ENCODE peak calls at places on chromosomes 3 and 15, in eight cellular contexts. W is dorsolateral prefrontal cortex, D is HepG2, O is heart right ventricle, V is cardiac muscle cell, Y is brain microvascular endothelial cell, N is MCF 10A, Q is sigmoid colon. Z is an unnamed sample.
A peak's percentile ranks its signal among the peaks of the same experiment; 100 is the strongest.

GRCh38 chr3:194556086-194557056 is 69.6 kb upstream of the ATP13A3 start:
- DNase-seq in W (no peak), D (peak; percentile 30), O (no peak), V (peak; percentile 28), Y (no peak), N (peak; percentile 41), Q (no peak), Z (no peak)

GRCh38 chr15:51200791-51201190 is 106.1 kb upstream of the TNFAIP8L3 start:
- DNase-seq in W (no peak), D (no peak), O (no peak), V (no peak), Y (no peak), N (no peak), Q (no peak), Z (no peak)

GRCh38 chr3:6791161-6791560 is 69.8 kb upstream of the GRM7 start:
- DNase-seq in W (no peak), D (no peak), O (no peak), V (peak; percentile 2), Y (no peak), N (no peak), Q (no peak), Z (no peak)

GRCh38 chr3:33037479-33037878 is 59.5 kb downstream of the GLB1 start:
- DNase-seq in W (no peak), D (no peak), O (no peak), V (no peak), Y (no peak), N (no peak), Q (no peak), Z (no peak)

GRCh38 chr15:38398134-38398533 is 55.8 kb upstream of the FAM98B start:
- DNase-seq in W (no peak), D (peak; percentile 13), O (peak; percentile 23), V (peak; percentile 96), Y (peak; percentile 98), N (peak; percentile 81), Q (peak; percentile 74), Z (peak; percentile 15)

GRCh38 chr3:68504185-68504584 is 428.2 kb downstream of the TAFA4 start:
- DNase-seq in W (no peak), D (no peak), O (no peak), V (no peak), Y (no peak), N (no peak), Q (no peak), Z (no peak)

GRCh38 chr15:61227269-61228024 is 1.7 kb downstream of the RORA start:
- DNase-seq in W (peak; percentile 42), D (no peak), O (peak; percentile 10), V (peak; percentile 62), Y (peak; percentile 41), N (peak; percentile 9), Q (peak; percentile 64), Z (peak; percentile 34)

GRCh38 chr3:75192065-75192658 is 472.0 kb upstream of the FRG2C start:
- DNase-seq in W (no peak), D (peak; percentile 35), O (no peak), V (peak; percentile 50), Y (peak; percentile 39), N (peak; percentile 62), Q (no peak), Z (no peak)

GRCh38 chr15:63612300-63612699 is 15.1 kb downstream of the FBXL22 start:
- DNase-seq in W (no peak), D (no peak), O (no peak), V (no peak), Y (no peak), N (no peak), Q (no peak), Z (no peak)

GRCh38 chr3:65230251-65231140 is 542.7 kb upstream of the ADAMTS9 start:
- DNase-seq in W (no peak), D (no peak), O (no peak), V (no peak), Y (peak; percentile 1), N (peak; percentile 43), Q (no peak), Z (no peak)

GRCh38 chr15:64092864-64093626 is 593 bp downstream of the CIAO2A start:
- DNase-seq in W (peak; percentile 26), D (peak; percentile 72), O (peak; percentile 51), V (peak; percentile 61), Y (peak; percentile 50), N (peak; percentile 36), Q (no peak), Z (no peak)

GRCh38 chr15:28456476-28457395 is 76.0 kb downstream of the GOLGA8G start:
- DNase-seq in W (no peak), D (no peak), O (peak; percentile 10), V (no peak), Y (no peak), N (no peak), Q (peak; percentile 69), Z (no peak)

GRCh38 chr3:105865867-105866350 is 2.9 kb downstream of the CBLB start:
- DNase-seq in W (no peak), D (no peak), O (no peak), V (no peak), Y (no peak), N (no peak), Q (no peak), Z (no peak)

GRCh38 chr3:187802928-187803259 is 57.6 kb upstream of the BCL6 start:
- DNase-seq in W (no peak), D (no peak), O (no peak), V (no peak), Y (no peak), N (no peak), Q (no peak), Z (no peak)

GRCh38 chr3:30236011-30236410 is 370.4 kb upstream of the TGFBR2 start:
- DNase-seq in W (no peak), D (no peak), O (no peak), V (no peak), Y (no peak), N (no peak), Q (no peak), Z (no peak)

GRCh38 chr3:115077501-115078250 is 69.4 kb downstream of the ZBTB20 start:
- DNase-seq in W (no peak), D (peak; percentile 2), O (no peak), V (no peak), Y (no peak), N (no peak), Q (no peak), Z (no peak)

GRCh38 chr3:115084686-115085085 is 62.4 kb downstream of the ZBTB20 start:
- DNase-seq in W (no peak), D (no peak), O (no peak), V (no peak), Y (no peak), N (no peak), Q (no peak), Z (no peak)

GRCh38 chr3:115086379-115086778 is 60.7 kb downstream of the ZBTB20 start:
- DNase-seq in W (no peak), D (no peak), O (no peak), V (no peak), Y (no peak), N (no peak), Q (no peak), Z (no peak)

GRCh38 chr3:115085197-115085865 is 61.8 kb downstream of the ZBTB20 start:
- DNase-seq in W (no peak), D (no peak), O (no peak), V (no peak), Y (no peak), N (no peak), Q (no peak), Z (no peak)

GRCh38 chr3:115081444-115081843 is 65.6 kb downstream of the ZBTB20 start:
- DNase-seq in W (no peak), D (no peak), O (no peak), V (no peak), Y (no peak), N (no peak), Q (no peak), Z (no peak)
- TF ChIP-seq CTCF in W (peak; percentile 39), D (no peak), O (no peak), V (no peak), Y (peak; percentile 14), N (no peak), Q (no peak), Z (peak; percentile 11)

DNA sequence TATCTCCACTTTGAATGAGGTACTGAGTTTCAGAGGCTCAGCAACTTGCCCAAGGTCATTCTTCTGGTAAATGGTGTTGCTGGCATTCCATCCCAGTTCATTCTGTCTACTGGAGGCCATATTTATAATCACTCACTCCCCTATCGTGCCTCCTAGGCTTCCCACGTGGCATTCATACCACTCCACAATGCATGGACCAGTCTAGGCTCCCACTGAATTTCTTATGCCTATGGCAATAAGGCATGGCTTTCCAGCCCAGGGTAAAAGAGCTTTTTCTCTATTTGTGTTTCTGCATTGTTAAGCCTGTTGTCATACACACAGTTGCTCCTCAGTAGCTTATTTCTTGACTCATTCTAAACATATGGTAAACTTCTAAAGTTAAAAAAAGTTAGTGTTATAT is 19.9 kb downstream of the BBX start:
- DNase-seq in W (no peak), D (no peak), O (no peak), V (no peak), Y (no peak), N (no peak), Q (no peak), Z (no peak)
- TF ChIP-seq CTCF in W (no peak), D (no peak), O (no peak), V (no peak), Y (no peak), N (no peak), Q (no peak), Z (no peak)

GRCh38 chr3:15428539-15428938 is 1.1 kb downstream of the EAF1 start:
- DNase-seq in W (no peak), D (no peak), O (no peak), V (peak; percentile 61), Y (peak; percentile 83), N (peak; percentile 38), Q (no peak), Z (peak; percentile 26)

GRCh38 chr3:15429080-15429479 is 1.7 kb downstream of the EAF1 start:
- DNase-seq in W (no peak), D (no peak), O (no peak), V (no peak), Y (no peak), N (no peak), Q (no peak), Z (no peak)

GRCh38 chr3:15426579-15427118 is 695 bp downstream of the METTL6 start:
- DNase-seq in W (no peak), D (no peak), O (no peak), V (no peak), Y (no peak), N (no peak), Q (no peak), Z (no peak)

GRCh38 chr3:15427981-15428380 is 583 bp downstream of the EAF1 start:
- DNase-seq in W (no peak), D (peak; percentile 35), O (no peak), V (no peak), Y (no peak), N (no peak), Q (no peak), Z (no peak)

GRCh38 chr3:15427182-15427880 is at the start of the genes EAF1 and METTL6:
- DNase-seq in W (peak; percentile 88), D (peak; percentile 71), O (peak; percentile 84), V (peak; percentile 84), Y (peak; percentile 68), N (peak; percentile 76), Q (peak; percentile 86), Z (peak; percentile 23)
- TF ChIP-seq CTCF in W (peak; percentile 15), D (no peak), O (no peak), V (peak; percentile 21), Y (peak; percentile 29), N (no peak), Q (no peak), Z (peak; percentile 21)

DNA sequence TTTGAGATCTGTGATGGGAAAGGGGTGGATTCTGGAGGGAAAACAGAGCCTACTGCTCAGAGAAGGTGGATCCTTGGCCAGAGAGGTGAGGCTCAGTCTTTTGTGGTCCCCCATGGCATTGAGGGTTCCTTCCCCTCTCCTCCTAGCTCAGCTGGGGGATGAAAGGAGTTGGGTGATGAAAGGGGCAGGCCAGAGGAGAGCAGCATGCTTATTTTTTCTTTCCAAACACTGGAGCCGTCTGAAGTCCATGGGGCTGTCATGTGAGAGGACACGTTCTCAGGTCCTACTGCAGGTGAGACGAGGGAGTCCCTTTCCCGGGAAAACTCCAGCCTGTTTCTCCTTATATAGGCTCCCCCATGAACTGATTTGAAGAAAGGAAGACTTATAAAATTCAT is 71.4 kb downstream of the SCN5A start:
- DNase-seq in W (no peak), D (no peak), O (no peak), V (no peak), Y (no peak), N (no peak), Q (no peak), Z (no peak)
- TF ChIP-seq CTCF in W (no peak), D (no peak), O (no peak), V (no peak), Y (no peak), N (no peak), Q (no peak), Z (no peak)